ENCODE peak calls at places on chromosomes 7 and 10, in five cellular contexts. T, G, U, N and F are unnamed samples.
A peak's percentile ranks its signal among the peaks of the same experiment; 100 is the strongest.

GRCh38 chr7:29017666-29018065 is 59.5 kb upstream of the TRIL start:
- DNase-seq in N (no peak), T (no peak), U (no peak), G (no peak), F (no peak)

GRCh38 chr10:92238586-92239098 is 52.2 kb downstream of the CPEB3 start:
- DNase-seq in T (peak; percentile 40), U (no peak), N (peak; percentile 47), G (no peak), F (no peak)

GRCh38 chr10:5964736-5965135 is 12.6 kb downstream of the IL15RA start:
- DNase-seq in T (no peak), N (no peak), G (no peak), U (no peak), F (no peak)

GRCh38 chr7:36001546-36001945 is 151.5 kb upstream of the EEPD1 start:
- DNase-seq in G (no peak), U (no peak), N (no peak), T (no peak), F (no peak)

GRCh38 chr10:122962405-122962804 is 8.4 kb upstream of the C10orf88 start:
- DNase-seq in N (no peak), G (no peak), U (no peak), T (no peak), F (no peak)

GRCh38 chr10:1158066-1158465 is 101.9 kb downstream of the WDR37 start:
- DNase-seq in N (no peak), T (no peak), U (no peak), G (no peak), F (no peak)

GRCh38 chr10:110415809-110416208 is 81.9 kb upstream of the DUSP5 start:
- DNase-seq in U (no peak), N (peak; percentile 26), G (no peak), T (no peak), F (no peak)

GRCh38 chr10:50624866-50625491 is 1.2 kb upstream of the SGMS1 start:
- DNase-seq in U (no peak), N (peak; percentile 91), T (peak; percentile 81), G (peak; percentile 71), F (peak; percentile 65)

GRCh38 chr10:117464176-117464575 is 78.4 kb upstream of the EMX2 start:
- DNase-seq in G (no peak), N (no peak), T (no peak), U (no peak), F (no peak)

GRCh38 chr10:108783897-108784296 is 1139.4 kb downstream of the XPNPEP1 start:
- DNase-seq in N (peak; percentile 44), G (peak; percentile 1), T (peak; percentile 13), U (peak; percentile 57), F (peak; percentile 0)

GRCh38 chr7:30743371-30744074 is 8.4 kb upstream of the INMT start:
- DNase-seq in G (no peak), T (no peak), N (peak; percentile 80), U (no peak), F (no peak)

GRCh38 chr10:125192005-125192404 is 31.6 kb upstream of the CTBP2 start:
- DNase-seq in G (no peak), N (no peak), T (no peak), U (no peak), F (no peak)

GRCh38 chr7:104956753-104957450 is 57.1 kb upstream of the KMT2E start:
- DNase-seq in N (no peak), G (peak; percentile 18), T (no peak), U (no peak), F (no peak)

GRCh38 chr7:134902058-134902457 is 84.2 kb upstream of the AGBL3 start:
- DNase-seq in G (no peak), N (no peak), T (no peak), U (no peak), F (no peak)

GRCh38 chr10:94219829-94220228 is 142.9 kb downstream of the NOC3L start:
- DNase-seq in U (no peak), N (no peak), T (no peak), G (no peak), F (no peak)

GRCh38 chr10:25226775-25227682 is 52.2 kb downstream of the GPR158 start:
- DNase-seq in T (peak; percentile 21), N (peak; percentile 63), U (no peak), G (no peak), F (no peak)

GRCh38 chr10:34031410-34031809 is 696.9 kb upstream of the NRP1 start:
- DNase-seq in T (no peak), U (no peak), G (no peak), N (no peak), F (no peak)

GRCh38 chr10:93376372-93377296 is 105.5 kb downstream of the MYOF start:
- DNase-seq in U (no peak), T (peak; percentile 69), N (peak; percentile 53), G (peak; percentile 14), F (peak; percentile 32)

GRCh38 chr7:17299477-17299991 is 1.1 kb downstream of the AHR start:
- DNase-seq in U (no peak), G (no peak), T (no peak), N (no peak), F (no peak)

GRCh38 chr7:115356139-115356746 is 434.3 kb downstream of the MDFIC start:
- DNase-seq in T (peak; percentile 9), N (peak; percentile 3), G (peak; percentile 0), U (no peak), F (no peak)

GRCh38 chr7:129792721-129793120 is 160.0 kb downstream of the UBE2H start:
- DNase-seq in G (no peak), N (no peak), U (no peak), T (no peak), F (no peak)

GRCh38 chr10:81920213-81920829 is 45.3 kb downstream of the NRG3 start:
- DNase-seq in U (peak; percentile 72), T (no peak), G (peak; percentile 6), N (peak; percentile 19), F (peak; percentile 5)

GRCh38 chr10:71080381-71081228 is 131.8 kb upstream of the UNC5B start:
- DNase-seq in U (peak; percentile 28), T (no peak), N (no peak), G (no peak), F (no peak)

GRCh38 chr7:90625562-90625961 is 29.4 kb downstream of the CDK14 start:
- DNase-seq in U (no peak), T (no peak), N (no peak), G (no peak), F (no peak)

GRCh38 chr7:90631502-90631901 is 35.4 kb downstream of the CDK14 start:
- DNase-seq in N (no peak), T (no peak), U (no peak), G (no peak), F (no peak)

GRCh38 chr7:90626011-90626410 is 29.9 kb downstream of the CDK14 start:
- DNase-seq in N (no peak), T (no peak), G (no peak), U (no peak), F (no peak)

GRCh38 chr7:90625051-90625450 is 28.9 kb downstream of the CDK14 start:
- DNase-seq in T (no peak), U (no peak), G (no peak), N (no peak), F (no peak)

DNA sequence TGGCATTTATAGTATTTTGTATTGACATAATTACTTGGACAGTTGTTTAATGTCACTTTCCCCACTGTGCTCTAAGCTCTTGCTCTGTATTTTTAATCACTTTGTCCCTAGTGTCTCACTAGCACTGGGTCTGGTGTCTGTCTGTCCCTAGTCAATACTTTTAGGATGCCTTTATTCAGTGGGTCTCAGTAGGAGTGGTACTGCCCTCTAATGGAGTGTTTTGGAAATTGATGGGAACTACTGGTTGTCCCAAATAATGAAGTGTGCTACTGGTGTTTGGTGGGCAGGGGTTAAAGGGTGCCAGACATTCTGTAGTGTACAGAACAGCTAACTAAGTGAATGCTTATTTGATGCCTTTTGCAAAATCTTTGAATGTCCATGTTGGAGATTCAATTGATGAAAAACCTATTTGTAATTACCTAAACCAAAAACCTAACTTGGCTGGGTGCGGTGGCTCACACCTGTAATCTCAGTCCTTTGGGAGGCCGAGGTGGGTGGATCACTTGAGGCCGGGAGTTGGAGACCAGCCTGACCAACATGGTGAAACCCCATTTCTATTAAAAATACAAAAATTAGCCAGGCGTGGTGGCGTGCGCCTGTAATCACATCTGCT is 33.3 kb downstream of the CDK14 start:
- DNase-seq in U (no peak), N (peak; percentile 37), G (no peak), T (peak; percentile 46), F (no peak)
- TF ChIP-seq POLR2AphosphoS5 in U (no peak), N (no peak), G (no peak), T (no peak), F (no peak)

GRCh38 chr10:118754556-118755423 is at the start of gene CACUL1:
- DNase-seq in T (peak; percentile 97), U (peak; percentile 99), G (peak; percentile 97), N (peak; percentile 97), F (peak; percentile 96)
- TF ChIP-seq POLR2A in T (peak; percentile 63), U (peak; percentile 81), G (peak; percentile 70), N (peak; percentile 75), F (peak; percentile 79)

GRCh38 chr10:77653210-77653609 is 15.6 kb upstream of the KCNMA1 start:
- DNase-seq in U (no peak), G (no peak), T (no peak), N (no peak), F (no peak)

GRCh38 chr10:77644557-77645243 is 7.1 kb upstream of the KCNMA1 start:
- DNase-seq in G (no peak), U (no peak), T (no peak), N (no peak), F (no peak)

GRCh38 chr10:77643795-77644468 is 6.3 kb upstream of the KCNMA1 start:
- DNase-seq in T (peak; percentile 27), N (peak; percentile 59), G (no peak), U (peak; percentile 63), F (no peak)

GRCh38 chr10:77649333-77650331 is 12.0 kb upstream of the KCNMA1 start:
- DNase-seq in U (peak; percentile 57), N (no peak), T (peak; percentile 16), G (no peak), F (no peak)

GRCh38 chr10:77648472-77648871 is 10.9 kb upstream of the KCNMA1 start:
- DNase-seq in T (no peak), G (no peak), U (no peak), N (no peak), F (no peak)
- TF ChIP-seq TAF1 in T (no peak), G (no peak), U (no peak), N (no peak), F (no peak)

GRCh38 chr7:27677912-27678612 is 15.4 kb upstream of the HIBADH start:
- DNase-seq in N (peak; percentile 64), G (no peak), U (no peak), T (peak; percentile 83), F (no peak)
- TF ChIP-seq POLR2AphosphoS5 in N (no peak), G (no peak), U (no peak), T (no peak), F (no peak)

GRCh38 chr10:104966563-104967280 is 325.6 kb downstream of the SORCS3 start:
- DNase-seq in U (no peak), N (no peak), G (no peak), T (no peak), F (no peak)
- TF ChIP-seq POLR2A in U (no peak), N (no peak), G (no peak), T (no peak), F (no peak)

GRCh38 chr10:69043931-69044531 is 43.9 kb upstream of the SRGN start:
- DNase-seq in T (no peak), U (no peak), G (no peak), N (no peak), F (no peak)
- TF ChIP-seq TAF1 in T (no peak), U (no peak), G (no peak), N (no peak), F (peak; percentile 11)